ENCODE peak calls at places on chromosome 10, in nine cellular contexts. R, F, O, D, T, P, I, V and N are unnamed samples.

GRCh38 chr10:133198206-133198605 is 31.8 kb upstream of the UTF1 start:
- DNase-seq in R (no peak), F (no peak), O (peak), D (no peak), T (no peak), P (no peak), I (no peak), V (no peak), N (peak)

GRCh38 chr10:122246830-122247520 is 24.1 kb upstream of the BTBD16 start:
- DNase-seq in R (no peak), F (no peak), O (peak), D (no peak), T (no peak), P (no peak), I (no peak), V (no peak), N (no peak)

GRCh38 chr10:87656431-87657072 is 3.1 kb upstream of the PAPSS2 start:
- DNase-seq in R (no peak), F (no peak), O (no peak), D (no peak), T (no peak), P (no peak), I (no peak), V (peak), N (no peak)

GRCh38 chr10:90111671-90112070 is 410.3 kb downstream of the KIF20B start:
- DNase-seq in R (peak), F (no peak), O (no peak), D (no peak), T (no peak), P (no peak), I (no peak), V (no peak), N (no peak)

GRCh38 chr10:132431537-132432175 is 34.7 kb downstream of the PWWP2B start:
- DNase-seq in R (no peak), F (no peak), O (no peak), D (no peak), T (no peak), P (no peak), I (no peak), V (no peak), N (no peak)

GRCh38 chr10:133013478-133013877 is 71.1 kb upstream of the CFAP46 start:
- DNase-seq in R (no peak), F (no peak), O (peak), D (no peak), T (no peak), P (peak), I (peak), V (no peak), N (peak)

GRCh38 chr10:30374353-30374752 is 25.3 kb upstream of the MTPAP start:
- DNase-seq in R (no peak), F (no peak), O (no peak), D (peak), T (no peak), P (no peak), I (no peak), V (peak), N (no peak)

GRCh38 chr10:124450010-124450782 is at the start of gene NKX1-2:
- DNase-seq in R (peak), F (no peak), O (no peak), D (no peak), T (no peak), P (no peak), I (no peak), V (no peak), N (peak)

GRCh38 chr10:91220954-91221696 is 662 bp downstream of the PCGF5 start:
- DNase-seq in R (no peak), F (no peak), O (no peak), D (peak), T (no peak), P (peak), I (peak), V (peak), N (peak)

GRCh38 chr10:142371-142770 is 7.1 kb downstream of the ZMYND11 start:
- DNase-seq in R (no peak), F (no peak), O (no peak), D (no peak), T (no peak), P (no peak), I (no peak), V (no peak), N (no peak)

GRCh38 chr10:125114761-125115391 is 45.5 kb downstream of the CTBP2 start:
- DNase-seq in R (no peak), F (no peak), O (no peak), D (no peak), T (no peak), P (no peak), I (peak), V (no peak), N (no peak)

GRCh38 chr10:117175901-117176534 is 21.3 kb upstream of the KCNK18 start:
- DNase-seq in R (peak), F (no peak), O (peak), D (peak), T (peak), P (peak), I (peak), V (peak), N (no peak)

GRCh38 chr10:4807803-4808507 is 18.1 kb upstream of the AKR1E2 start:
- DNase-seq in R (no peak), F (no peak), O (no peak), D (no peak), T (no peak), P (no peak), I (no peak), V (peak), N (no peak)

GRCh38 chr10:112763916-112764520 is 186.0 kb upstream of the TCF7L2 start:
- DNase-seq in R (no peak), F (no peak), O (no peak), D (no peak), T (no peak), P (no peak), I (no peak), V (no peak), N (no peak)

GRCh38 chr10:24851595-24851994 is 100.8 kb downstream of the PRTFDC1 start:
- DNase-seq in R (no peak), F (no peak), O (no peak), D (no peak), T (no peak), P (no peak), I (peak), V (no peak), N (no peak)

GRCh38 chr10:47047577-47048532 is 136.6 kb downstream of the PTPN20 start:
- DNase-seq in R (peak), F (peak), O (peak), D (peak), T (peak), P (peak), I (peak), V (peak), N (peak)

GRCh38 chr10:118584181-118584954 is 11.1 kb downstream of the PRLHR start:
- DNase-seq in R (no peak), F (no peak), O (no peak), D (no peak), T (peak), P (no peak), I (peak), V (peak), N (no peak)

GRCh38 chr10:95573953-95574604 is 12.9 kb upstream of the SORBS1 start:
- DNase-seq in R (no peak), F (no peak), O (no peak), D (no peak), T (no peak), P (no peak), I (no peak), V (no peak), N (no peak)

GRCh38 chr10:110081914-110082313 is 74.1 kb downstream of the ADD3 start:
- DNase-seq in R (no peak), F (no peak), O (no peak), D (no peak), T (no peak), P (peak), I (no peak), V (peak), N (no peak)

GRCh38 chr10:5977471-5978370 is at the start of gene IL15RA:
- DNase-seq in R (peak), F (no peak), O (peak), D (peak), T (peak), P (peak), I (peak), V (peak), N (peak)

GRCh38 chr10:78868456-78868855 is 200.3 kb upstream of the ZMIZ1 start:
- DNase-seq in R (no peak), F (no peak), O (no peak), D (no peak), T (no peak), P (no peak), I (no peak), V (no peak), N (no peak)

GRCh38 chr10:132914732-132915131 is 27.6 kb downstream of the CFAP46 start:
- DNase-seq in R (no peak), F (no peak), O (peak), D (peak), T (no peak), P (no peak), I (no peak), V (no peak), N (no peak)

GRCh38 chr10:91163269-91163708 is 57.2 kb upstream of the PCGF5 start:
- DNase-seq in R (peak), F (peak), O (peak), D (peak), T (peak), P (peak), I (peak), V (peak), N (peak)

GRCh38 chr10:119761106-119761505 is 35.3 kb downstream of the INPP5F start:
- DNase-seq in R (no peak), F (no peak), O (no peak), D (no peak), T (no peak), P (no peak), I (no peak), V (no peak), N (no peak)

GRCh38 chr10:49407552-49408137 is 11.8 kb upstream of the DRGX start:
- DNase-seq in R (peak), F (no peak), O (peak), D (no peak), T (peak), P (peak), I (peak), V (peak), N (peak)

GRCh38 chr10:101287922-101288638 is 58.8 kb upstream of the LBX1 start:
- DNase-seq in R (peak), F (no peak), O (no peak), D (no peak), T (no peak), P (no peak), I (no peak), V (peak), N (no peak)

GRCh38 chr10:80583681-80584080 is 46.0 kb downstream of the SH2D4B start:
- DNase-seq in R (no peak), F (no peak), O (no peak), D (no peak), T (no peak), P (no peak), I (no peak), V (no peak), N (no peak)

GRCh38 chr10:121860810-121861209 is 67.0 kb downstream of the ATE1 start:
- DNase-seq in R (no peak), F (no peak), O (no peak), D (no peak), T (no peak), P (no peak), I (no peak), V (no peak), N (no peak)

GRCh38 chr10:58275908-58276307 is 6.9 kb downstream of the CISD1 start:
- DNase-seq in R (no peak), F (no peak), O (no peak), D (no peak), T (no peak), P (peak), I (no peak), V (no peak), N (no peak)

GRCh38 chr10:126376956-126377355 is 11.3 kb downstream of the ADAM12 start:
- DNase-seq in R (no peak), F (no peak), O (no peak), D (no peak), T (no peak), P (no peak), I (no peak), V (no peak), N (no peak)

GRCh38 chr10:96339956-96340904 is 18.6 kb downstream of the OPALIN start:
- DNase-seq in R (peak), F (no peak), O (no peak), D (no peak), T (no peak), P (peak), I (peak), V (peak), N (no peak)

GRCh38 chr10:61284222-61284890 is 168.8 kb downstream of the TMEM26 start:
- DNase-seq in R (peak), F (no peak), O (no peak), D (no peak), T (peak), P (peak), I (no peak), V (peak), N (no peak)

GRCh38 chr10:96287392-96288105 is 16.2 kb upstream of the BLNK start:
- DNase-seq in R (no peak), F (no peak), O (no peak), D (no peak), T (no peak), P (no peak), I (peak), V (peak), N (no peak)

GRCh38 chr10:21488954-21489446 is 36.5 kb downstream of the SKIDA1 start:
- DNase-seq in R (no peak), F (no peak), O (no peak), D (no peak), T (no peak), P (no peak), I (no peak), V (no peak), N (no peak)
- H3K27ac ChIP-seq in R (no peak), F (no peak), O (no peak), D (no peak), T (no peak), P (no peak), I (no peak), V (peak), N (no peak)

GRCh38 chr10:59906417-59907202 is at the start of gene CCDC6:
- DNase-seq in R (peak), F (peak), O (peak), D (peak), T (peak), P (peak), I (peak), V (peak), N (peak)

GRCh38 chr10:59907537-59907917 is 1.2 kb upstream of the CCDC6 start:
- DNase-seq in R (no peak), F (no peak), O (no peak), D (no peak), T (no peak), P (no peak), I (no peak), V (no peak), N (no peak)

GRCh38 chr10:59905735-59906416 is 480 bp downstream of the CCDC6 start:
- DNase-seq in R (no peak), F (no peak), O (peak), D (no peak), T (no peak), P (no peak), I (no peak), V (no peak), N (peak)

GRCh38 chr10:59908808-59909143 is 2.4 kb upstream of the CCDC6 start:
- DNase-seq in R (no peak), F (no peak), O (no peak), D (no peak), T (no peak), P (no peak), I (no peak), V (no peak), N (no peak)

DNA sequence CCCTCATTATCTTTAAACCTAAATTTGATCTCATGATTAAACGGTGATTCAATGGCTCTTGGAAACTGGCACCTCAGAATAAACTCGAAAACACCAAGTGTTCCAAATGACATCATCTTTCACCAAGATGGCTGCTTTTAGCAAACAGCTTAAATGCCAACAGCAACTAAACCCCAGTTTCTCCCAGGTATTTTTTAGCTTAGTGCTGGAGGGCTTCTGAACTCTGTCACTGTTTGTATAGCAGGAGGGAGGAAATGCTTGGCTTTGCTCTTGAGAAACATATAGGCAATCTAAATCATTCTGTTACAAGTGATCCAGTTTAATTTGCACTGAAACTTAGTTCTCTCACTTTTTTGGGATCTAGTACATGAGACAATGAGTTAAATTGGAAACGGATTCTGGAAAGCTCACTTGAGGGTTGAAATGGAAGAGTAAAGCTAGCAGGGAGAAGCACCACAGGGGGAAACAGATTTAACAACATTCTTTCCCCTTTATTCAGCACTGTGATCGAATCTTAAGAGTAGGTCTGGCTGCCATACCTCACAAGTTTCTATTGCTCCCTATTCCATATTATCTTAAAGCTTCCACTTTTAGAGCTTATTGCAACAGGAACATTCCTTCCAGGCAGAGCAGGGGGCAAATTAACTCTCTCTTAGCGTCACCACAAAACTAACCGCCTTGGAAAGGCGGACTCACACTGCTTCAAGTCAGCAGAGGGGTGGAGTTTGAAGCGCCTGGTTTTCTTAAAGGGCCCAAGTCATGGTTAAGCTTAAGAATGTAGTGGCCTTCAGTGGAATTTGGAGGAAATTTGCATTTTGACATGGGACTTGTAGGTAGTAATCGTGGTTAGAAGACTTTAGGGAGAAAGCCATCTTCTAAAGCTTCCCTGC is 1.8 kb upstream of the CCDC6 start:
- DNase-seq in R (peak), F (no peak), O (no peak), D (peak), T (peak), P (peak), I (peak), V (peak), N (no peak)
- TF ChIP-seq POLR2A in R (peak), F (peak), O (peak), D (peak), T (peak), P (no peak), I (peak), V (peak), N (peak)

GRCh38 chr10:26367771-26368170 is 70.4 kb upstream of the APBB1IP start:
- DNase-seq in R (no peak), F (no peak), O (no peak), D (no peak), T (no peak), P (no peak), I (peak), V (peak), N (no peak)

GRCh38 chr10:26374426-26374825 is 63.7 kb upstream of the APBB1IP start:
- DNase-seq in R (no peak), F (no peak), O (no peak), D (no peak), T (no peak), P (no peak), I (no peak), V (no peak), N (no peak)

GRCh38 chr10:26368463-26368862 is 69.7 kb upstream of the APBB1IP start:
- DNase-seq in R (no peak), F (no peak), O (no peak), D (no peak), T (no peak), P (no peak), I (no peak), V (no peak), N (no peak)

GRCh38 chr10:26372513-26373354 is 65.4 kb upstream of the APBB1IP start:
- DNase-seq in R (no peak), F (no peak), O (no peak), D (no peak), T (no peak), P (no peak), I (no peak), V (no peak), N (no peak)
- H3K27ac ChIP-seq in R (no peak), F (no peak), O (no peak), D (no peak), T (no peak), P (no peak), I (no peak), V (no peak), N (no peak)

DNA sequence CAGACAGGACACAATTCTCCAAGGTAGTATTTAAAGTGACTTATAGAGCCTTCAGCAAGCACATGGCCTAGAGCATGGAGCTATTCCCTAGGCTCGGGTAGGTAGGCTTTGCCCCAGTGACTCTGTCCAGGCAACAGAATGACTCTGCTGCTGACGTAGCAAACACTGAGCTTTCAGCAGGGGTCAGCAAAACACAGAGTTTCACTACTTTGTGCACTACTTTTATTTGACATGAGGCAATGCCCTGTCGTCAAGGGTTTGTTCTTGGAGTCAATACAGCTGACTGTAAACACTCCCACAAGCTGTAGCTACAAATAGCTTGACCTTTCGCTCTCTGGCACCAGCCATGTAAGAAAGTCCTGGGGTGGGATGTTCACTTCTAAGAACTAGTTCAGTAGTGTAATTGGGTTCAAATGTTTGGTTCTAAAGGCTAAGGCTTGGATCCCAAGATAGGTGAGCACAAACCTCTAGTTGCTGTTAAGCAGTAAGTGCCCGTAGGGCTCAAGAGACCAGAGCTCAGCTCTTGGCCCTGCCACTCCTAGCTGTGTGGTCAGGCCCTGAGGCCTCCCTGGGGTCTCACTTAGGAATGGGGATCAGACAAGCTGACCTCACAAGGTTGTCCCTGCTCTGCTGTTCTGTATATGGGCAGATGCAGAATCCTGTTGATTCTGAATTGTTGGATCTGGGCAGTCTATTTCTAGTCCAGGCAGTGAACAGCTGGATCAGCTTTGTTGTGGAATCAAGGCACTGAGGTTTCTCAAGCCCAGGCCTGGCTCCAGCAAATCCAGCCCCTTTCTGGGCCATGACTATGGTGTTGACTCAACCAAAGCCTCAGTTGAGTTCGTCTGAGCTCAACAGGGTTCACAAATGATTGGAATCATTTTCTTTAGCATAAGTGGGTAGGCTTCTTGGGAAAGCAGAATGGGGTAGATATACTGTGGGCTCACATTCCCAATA is 10.7 kb downstream of the NODAL start:
- DNase-seq in R (no peak), F (no peak), O (no peak), D (peak), T (peak), P (peak), I (peak), V (peak), N (no peak)
- TF ChIP-seq POLR2A in R (no peak), F (no peak), O (no peak), D (no peak), T (no peak), P (no peak), I (no peak), V (no peak), N (no peak)

GRCh38 chr10:62858364-62858763 is 42.2 kb upstream of the EGR2 start:
- DNase-seq in R (peak), F (no peak), O (no peak), D (no peak), T (no peak), P (peak), I (no peak), V (no peak), N (no peak)
- H3K27ac ChIP-seq in R (no peak), F (no peak), O (no peak), D (no peak), T (no peak), P (no peak), I (no peak), V (no peak), N (no peak)